ENCODE peak calls at places on chromosomes 11 and 22, in six cellular contexts. E is CD8-positive, alpha-beta memory T cell; K is mammary epithelial cell; D is upper lobe of right lung; G is tibial artery; N is GM12878. I is an unnamed sample.

GRCh38 chr11:60870276-60870675 is 2.9 kb downstream of the ZP1 start:
- DNase-seq in E (peak; percentile 23), K (no peak), D (peak; percentile 30), N (no peak), G (peak; percentile 13), I (no peak)

GRCh38 chr11:19959697-19960096 is 200.6 kb downstream of the DBX1 start:
- DNase-seq in D (no peak), E (no peak), K (peak; percentile 27), G (no peak), N (no peak), I (no peak)

GRCh38 chr11:58726594-58727414 is 4.9 kb downstream of the GLYAT start:
- DNase-seq in D (no peak), G (no peak), E (peak; percentile 62), K (no peak), N (no peak), I (no peak)

GRCh38 chr11:128105950-128106349 is 481.4 kb downstream of the ETS1 start:
- DNase-seq in D (no peak), G (no peak), N (no peak), E (no peak), K (no peak), I (no peak)

GRCh38 chr22:22154068-22154467 is 90.5 kb upstream of the VPREB1 start:
- DNase-seq in N (no peak), G (no peak), E (no peak), K (no peak), D (no peak), I (no peak)

GRCh38 chr22:20396639-20397038 is 2.7 kb downstream of the ZNF74 start:
- DNase-seq in G (no peak), N (peak; percentile 19), K (no peak), E (no peak), D (no peak), I (no peak)

GRCh38 chr22:49977578-49977977 is 17.0 kb downstream of the PIM3 start:
- DNase-seq in N (no peak), G (peak; percentile 29), D (peak; percentile 38), K (no peak), E (no peak), I (no peak)

GRCh38 chr11:86548278-86548917 is 124.0 kb downstream of the ME3 start:
- DNase-seq in K (no peak), D (no peak), E (no peak), N (no peak), G (no peak), I (no peak)

GRCh38 chr11:18352581-18352980 is 30.2 kb downstream of the GTF2H1 start:
- DNase-seq in G (no peak), D (no peak), K (peak; percentile 42), N (no peak), E (no peak), I (no peak)

GRCh38 chr22:31969789-31970489 is 25.6 kb downstream of the YWHAH start:
- DNase-seq in D (peak; percentile 85), E (peak; percentile 43), N (no peak), K (peak; percentile 82), G (peak; percentile 74), I (peak; percentile 59)

GRCh38 chr11:34194576-34195335 is 89.3 kb downstream of the NAT10 start:
- DNase-seq in G (no peak), N (no peak), E (no peak), D (no peak), K (no peak), I (no peak)

GRCh38 chr11:85737738-85738137 is 51.7 kb upstream of the CCDC89 start:
- DNase-seq in D (no peak), N (no peak), E (no peak), K (no peak), G (no peak), I (no peak)

GRCh38 chr22:27747396-27748256 is 53.9 kb downstream of the MN1 start:
- DNase-seq in N (no peak), D (no peak), K (no peak), G (peak; percentile 80), E (no peak), I (no peak)

GRCh38 chr11:48127521-48128183 is 89.0 kb upstream of the OR4B1 start:
- DNase-seq in N (no peak), E (no peak), G (no peak), D (no peak), K (no peak), I (no peak)

GRCh38 chr11:121311373-121311772 is 18.8 kb downstream of the SC5D start:
- DNase-seq in K (no peak), E (no peak), N (no peak), D (no peak), G (no peak), I (no peak)

GRCh38 chr11:118921929-118922744 is 3.6 kb downstream of the BCL9L start:
- DNase-seq in D (peak; percentile 91), E (no peak), G (peak; percentile 97), N (no peak), K (peak; percentile 66), I (no peak)

DNA sequence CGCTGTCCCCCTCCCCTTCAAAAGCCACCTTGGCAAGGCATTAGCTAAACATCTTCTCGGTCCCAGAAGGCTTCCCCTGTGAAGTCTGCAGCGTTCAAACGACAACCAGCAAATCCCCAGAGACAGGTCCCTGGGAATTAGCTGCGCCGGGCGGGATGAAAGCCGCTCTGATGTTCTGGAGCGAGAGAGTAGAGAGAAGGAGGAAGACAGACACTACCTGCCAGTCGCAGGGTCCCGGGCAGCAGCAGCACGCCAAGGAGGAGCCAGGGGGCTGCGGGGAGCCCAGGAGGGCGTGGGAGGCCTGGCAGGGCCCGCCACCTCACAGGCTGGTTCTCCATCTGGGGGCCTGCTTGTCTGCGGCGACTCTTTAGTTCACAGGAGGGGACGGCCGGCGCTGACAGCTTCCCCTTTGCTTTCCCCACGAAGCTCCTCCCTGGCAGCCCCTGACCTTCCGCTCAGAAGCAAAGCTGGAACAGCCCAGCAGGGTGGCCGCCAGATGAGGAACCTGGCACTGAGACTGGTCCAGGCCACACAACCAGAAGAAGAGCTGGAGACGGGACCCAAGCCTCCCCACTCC is at the start of gene NFAM1:
- DNase-seq in N (no peak), K (no peak), D (peak; percentile 81), E (no peak), G (peak; percentile 77), I (no peak)
- H3K4me3 ChIP-seq in N (no peak within 1 kb of the TSS), K (no peak within 1 kb of the TSS), D (peak within 1 kb of the TSS; percentile 29), E (no peak within 1 kb of the TSS), G (peak within 1 kb of the TSS; percentile 28), I (no peak within 1 kb of the TSS)

GRCh38 chr11:26947904-26948639 is 45.8 kb upstream of the FIBIN start:
- DNase-seq in E (no peak), K (peak; percentile 60), N (no peak), G (no peak), D (no peak), I (no peak)

GRCh38 chr11:26944866-26945664 is 48.8 kb upstream of the FIBIN start:
- DNase-seq in K (no peak), N (no peak), E (no peak), D (no peak), G (no peak), I (no peak)

GRCh38 chr11:26946209-26946828 is 47.6 kb upstream of the FIBIN start:
- DNase-seq in G (no peak), K (peak; percentile 71), D (no peak), N (no peak), E (no peak), I (no peak)

GRCh38 chr11:26947379-26947844 is 46.5 kb upstream of the FIBIN start:
- DNase-seq in N (no peak), E (no peak), D (no peak), K (peak; percentile 93), G (peak; percentile 77), I (no peak)

GRCh38 chr11:26943636-26944035 is 50.3 kb upstream of the FIBIN start:
- DNase-seq in N (no peak), E (no peak), K (no peak), G (no peak), D (no peak), I (no peak)
- H3K4me1 ChIP-seq in N (no peaks in the 10 kb centered on the region), E (no peaks in the 10 kb centered on the region), K (peaks cover 31% of the 10 kb centered on the region), G (peaks cover 69% of the 10 kb centered on the region), D (peaks cover 5% of the 10 kb centered on the region), I (no peaks in the 10 kb centered on the region)

GRCh38 chr11:61891331-61892084 is at the start of gene FADS3:
- DNase-seq in N (no peak), K (peak; percentile 80), G (peak; percentile 96), E (peak; percentile 69), D (peak; percentile 94), I (peak; percentile 60)

GRCh38 chr11:61888043-61888442 is 3.3 kb downstream of the FADS3 start:
- DNase-seq in E (no peak), D (peak; percentile 74), G (peak; percentile 98), N (no peak), K (peak; percentile 97), I (no peak)

GRCh38 chr11:61888590-61888989 is 2.8 kb downstream of the FADS3 start:
- DNase-seq in N (no peak), G (no peak), D (no peak), K (no peak), E (no peak), I (no peak)

GRCh38 chr11:61890536-61891330 is 612 bp downstream of the FADS3 start:
- DNase-seq in K (peak; percentile 64), D (peak; percentile 78), G (peak; percentile 93), E (peak; percentile 29), N (no peak), I (no peak)

DNA sequence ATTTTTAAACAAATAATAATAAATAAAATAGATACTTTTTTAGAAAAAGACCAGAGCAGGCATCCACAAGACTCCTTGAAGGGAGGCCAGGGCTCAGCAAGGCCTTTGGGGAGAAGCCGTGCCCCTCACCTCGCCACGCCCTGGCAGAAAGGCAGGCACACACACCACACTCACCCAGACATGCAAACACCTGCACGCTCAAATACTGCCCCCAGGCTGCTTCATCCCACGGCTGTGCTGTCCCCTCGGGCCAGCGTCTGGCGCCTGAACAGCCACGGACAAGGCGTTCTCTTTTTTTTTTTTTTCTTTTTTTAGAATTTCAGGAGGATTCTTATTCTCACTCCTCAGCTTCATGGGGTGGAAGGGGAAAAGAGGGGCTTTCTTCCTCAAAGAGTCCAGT is 1.5 kb downstream of the FADS3 start:
- DNase-seq in K (no peak), G (no peak), E (no peak), D (no peak), N (no peak), I (no peak)
- H3K27ac ChIP-seq in K (no peak overlapping the region), G (peak overlapping the region; percentile 87), E (no peak overlapping the region), D (no peak overlapping the region), N (no peak overlapping the region), I (no peak overlapping the region)

GRCh38 chr22:37750596-37751162 is 53.8 kb downstream of the TRIOBP start:
- DNase-seq in D (no peak), E (no peak), K (no peak), N (no peak), G (no peak), I (no peak)

GRCh38 chr22:37748659-37749058 is 51.8 kb downstream of the TRIOBP start:
- DNase-seq in D (no peak), N (no peak), K (no peak), E (no peak), G (no peak), I (no peak)

GRCh38 chr22:37749831-37750595 is 53.2 kb downstream of the TRIOBP start:
- DNase-seq in D (no peak), K (peak; percentile 97), G (no peak), N (no peak), E (no peak), I (no peak)

GRCh38 chr22:37747715-37748100 is 50.9 kb downstream of the TRIOBP start:
- DNase-seq in E (no peak), G (no peak), N (no peak), D (no peak), K (no peak), I (no peak)

DNA sequence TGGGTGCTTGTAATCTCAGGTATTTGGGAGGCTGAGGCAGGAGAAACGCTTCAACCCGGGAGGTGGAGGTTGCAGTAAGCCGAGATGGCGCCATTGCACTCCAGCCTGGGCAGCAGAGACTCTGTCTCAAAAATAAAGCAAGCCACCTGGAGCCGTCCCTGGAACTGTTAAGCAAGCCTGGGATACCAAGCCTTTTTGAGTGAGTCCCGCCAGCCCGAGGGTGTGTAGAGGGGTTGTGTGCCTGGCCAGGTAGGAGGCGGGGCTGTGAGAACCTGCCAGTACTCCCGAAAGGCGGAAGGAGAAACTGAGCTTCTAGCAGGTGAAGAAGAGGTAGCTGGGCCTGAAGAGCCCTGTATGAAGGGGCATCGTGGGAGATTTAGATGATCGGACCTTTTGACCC is 52.4 kb downstream of the TRIOBP start:
- DNase-seq in D (peak; percentile 84), G (no peak), E (no peak), K (peak; percentile 48), N (no peak), I (no peak)
- H3K4me3 ChIP-seq in D (no peak overlapping the region), G (no peak overlapping the region), E (no peak overlapping the region), K (no peak overlapping the region), N (no peak overlapping the region), I (no peak overlapping the region)

I was measured in effector memory CD4-positive, alpha-beta T cell.